ENCODE peak calls at places on chromosomes 1 and 21, in five cellular contexts. L, F, Y, C and W are unnamed samples.

GRCh38 chr21:37357691-37358090 is 8.9 kb upstream of the DYRK1A start:
- DNase-seq in L (no peak), F (no peak), Y (no peak), C (no peak), W (no peak)

GRCh38 chr1:11144563-11145256 is 44.4 kb upstream of the ANGPTL7 start:
- DNase-seq in L (no peak), F (no peak), Y (no peak), C (no peak), W (no peak)

GRCh38 chr1:9249534-9250335 is 15.2 kb downstream of the H6PD start:
- DNase-seq in L (peak; percentile 69), F (peak; percentile 69), Y (peak; percentile 37), C (peak; percentile 72), W (peak; percentile 34)

GRCh38 chr1:58580186-58580585 is 3.1 kb upstream of the TACSTD2 start:
- DNase-seq in L (no peak), F (no peak), Y (no peak), C (no peak), W (no peak)

GRCh38 chr1:100868364-100868995 is 26.2 kb downstream of the EXTL2 start:
- DNase-seq in L (no peak), F (no peak), Y (no peak), C (no peak), W (peak; percentile 44)

GRCh38 chr1:186142916-186143315 is 232.1 kb downstream of the TPR start:
- DNase-seq in L (no peak), F (no peak), Y (no peak), C (no peak), W (no peak)

GRCh38 chr1:204087181-204087892 is 14.4 kb downstream of the SOX13 start:
- DNase-seq in L (no peak), F (no peak), Y (no peak), C (no peak), W (no peak)

GRCh38 chr21:41812679-41813078 is 45.8 kb upstream of the RIPK4 start:
- DNase-seq in L (no peak), F (no peak), Y (no peak), C (no peak), W (no peak)

GRCh38 chr1:59452559-59452958 is 155.7 kb downstream of the FGGY start:
- DNase-seq in L (no peak), F (no peak), Y (no peak), C (no peak), W (no peak)

GRCh38 chr1:233730809-233731208 is 116.9 kb downstream of the KCNK1 start:
- DNase-seq in L (no peak), F (no peak), Y (no peak), C (no peak), W (no peak)

GRCh38 chr1:231172411-231172810 is 10.6 kb downstream of the TRIM67 start:
- DNase-seq in L (peak; percentile 55), F (no peak), Y (no peak), C (no peak), W (no peak)

GRCh38 chr1:201493757-201494617 is 12.9 kb downstream of the CSRP1 start:
- DNase-seq in L (peak; percentile 54), F (peak; percentile 71), Y (no peak), C (no peak), W (no peak)

GRCh38 chr1:217029311-217030157 is 306.3 kb upstream of the ESRRG start:
- DNase-seq in L (no peak), F (no peak), Y (no peak), C (peak; percentile 20), W (no peak)

GRCh38 chr1:49995734-49996133 is 28.0 kb downstream of the AGBL4 start:
- DNase-seq in L (no peak), F (no peak), Y (no peak), C (no peak), W (no peak)

GRCh38 chr1:93662481-93663190 is 19.0 kb downstream of the BCAR3 start:
- DNase-seq in L (no peak), F (no peak), Y (no peak), C (no peak), W (no peak)

GRCh38 chr1:41045740-41046139 is 24.2 kb upstream of the SLFNL1 start:
- DNase-seq in L (no peak), F (no peak), Y (no peak), C (peak; percentile 68), W (no peak)

GRCh38 chr1:198970919-198971318 is 332.1 kb downstream of the PTPRC start:
- DNase-seq in L (no peak), F (no peak), Y (no peak), C (no peak), W (no peak)

GRCh38 chr21:20997308-20997632 is 939 bp upstream of the NCAM2 start:
- DNase-seq in L (no peak), F (no peak), Y (no peak), C (no peak), W (no peak)

GRCh38 chr1:43101061-43101460 is 71.0 kb downstream of the EBNA1BP2 start:
- DNase-seq in L (peak; percentile 29), F (no peak), Y (no peak), C (no peak), W (no peak)

GRCh38 chr21:29289317-29289716 is 9.4 kb upstream of the BACH1 start:
- DNase-seq in L (no peak), F (no peak), Y (no peak), C (no peak), W (no peak)

GRCh38 chr1:226977973-226978344 is 37.9 kb downstream of the COQ8A start:
- DNase-seq in L (no peak), F (no peak), Y (no peak), C (no peak), W (no peak)

GRCh38 chr1:33280091-33280661 is 23.9 kb downstream of the ZNF362 start:
- DNase-seq in L (no peak), F (no peak), Y (no peak), C (no peak), W (no peak)

GRCh38 chr1:118947003-118947765 is 41.0 kb downstream of the TBX15 start:
- DNase-seq in L (no peak), F (no peak), Y (no peak), C (no peak), W (no peak)

GRCh38 chr1:52747450-52747849 is 21.2 kb downstream of the ZYG11B start:
- DNase-seq in L (no peak), F (no peak), Y (no peak), C (no peak), W (no peak)

GRCh38 chr1:170126691-170127090 is 19.1 kb upstream of the NTMT2 start:
- DNase-seq in L (no peak), F (no peak), Y (no peak), C (no peak), W (no peak)

GRCh38 chr1:20551945-20552727 is at the start of gene FAM43B:
- DNase-seq in L (peak; percentile 87), F (no peak), Y (peak; percentile 77), C (peak; percentile 24), W (no peak)

GRCh38 chr1:92310185-92310597 is 11.3 kb downstream of the RPAP2 start:
- DNase-seq in L (no peak), F (no peak), Y (peak; percentile 28), C (no peak), W (peak; percentile 43)

GRCh38 chr1:45843474-45843905 is 40.1 kb downstream of the MAST2 start:
- DNase-seq in L (no peak), F (no peak), Y (no peak), C (no peak), W (peak; percentile 61)

GRCh38 chr1:222749927-222750326 is 12.9 kb downstream of the FAM177B start:
- DNase-seq in L (no peak), F (no peak), Y (no peak), C (no peak), W (no peak)

GRCh38 chr21:46125846-46126301 is 28.0 kb downstream of the COL6A2 start:
- DNase-seq in L (no peak), F (peak; percentile 36), Y (no peak), C (no peak), W (no peak)

GRCh38 chr1:59947047-59947938 is 20.7 kb upstream of the CYP2J2 start:
- DNase-seq in L (no peak), F (peak; percentile 14), Y (peak; percentile 20), C (peak; percentile 63), W (peak; percentile 61)

GRCh38 chr1:3992103-3992556 is 92.1 kb upstream of the C1orf174 start:
- DNase-seq in L (no peak), F (no peak), Y (no peak), C (no peak), W (peak; percentile 48)

GRCh38 chr1:183355797-183356196 is 62.4 kb downstream of the NMNAT2 start:
- DNase-seq in L (no peak), F (no peak), Y (no peak), C (no peak), W (no peak)

GRCh38 chr1:206578115-206578935 is 33.9 kb downstream of the EIF2D start:
- DNase-seq in L (no peak), F (no peak), Y (no peak), C (no peak), W (no peak)
- H3K4me1 ChIP-seq in L (peaks cover 46% of the 10 kb centered on the region), F (no peaks in the 10 kb centered on the region), Y (no peaks in the 10 kb centered on the region), C (peaks cover 4% of the 10 kb centered on the region), W (peaks cover 25% of the 10 kb centered on the region)

GRCh38 chr1:160406131-160406968 is 6.0 kb downstream of the VANGL2 start:
- DNase-seq in L (no peak), F (no peak), Y (no peak), C (peak; percentile 46), W (no peak)
- H3K4me1 ChIP-seq in L (peaks cover 37% of the 10 kb centered on the region), F (peaks cover 7% of the 10 kb centered on the region), Y (peaks cover 19% of the 10 kb centered on the region), C (no peaks in the 10 kb centered on the region), W (peaks cover 12% of the 10 kb centered on the region)

DNA sequence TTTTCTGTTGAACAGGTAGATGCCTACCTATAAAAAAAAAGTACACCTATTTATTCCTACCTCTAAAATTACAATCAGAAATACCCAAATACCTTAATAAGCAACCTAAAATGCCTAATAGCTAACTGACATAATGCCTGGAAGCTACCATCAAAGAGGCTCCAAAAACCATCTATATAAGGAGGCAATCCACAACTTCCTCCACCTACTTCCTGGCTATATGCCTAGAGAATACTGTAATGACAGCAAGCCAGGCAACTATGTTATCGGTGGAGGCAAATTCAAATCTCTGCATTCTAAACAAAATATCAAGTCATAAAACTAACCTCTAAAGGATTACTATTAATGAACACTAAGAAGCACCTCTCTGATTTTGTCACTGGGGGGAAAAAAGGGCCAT is 10.1 kb downstream of the ZNF644 start:
- DNase-seq in L (no peak), F (no peak), Y (no peak), C (no peak), W (no peak)
- H3K4me1 ChIP-seq in L (peaks cover 80% of the 10 kb centered on the region), F (peaks cover 6% of the 10 kb centered on the region), Y (peaks cover 29% of the 10 kb centered on the region), C (peaks cover 15% of the 10 kb centered on the region), W (peaks cover 5% of the 10 kb centered on the region)

DNA sequence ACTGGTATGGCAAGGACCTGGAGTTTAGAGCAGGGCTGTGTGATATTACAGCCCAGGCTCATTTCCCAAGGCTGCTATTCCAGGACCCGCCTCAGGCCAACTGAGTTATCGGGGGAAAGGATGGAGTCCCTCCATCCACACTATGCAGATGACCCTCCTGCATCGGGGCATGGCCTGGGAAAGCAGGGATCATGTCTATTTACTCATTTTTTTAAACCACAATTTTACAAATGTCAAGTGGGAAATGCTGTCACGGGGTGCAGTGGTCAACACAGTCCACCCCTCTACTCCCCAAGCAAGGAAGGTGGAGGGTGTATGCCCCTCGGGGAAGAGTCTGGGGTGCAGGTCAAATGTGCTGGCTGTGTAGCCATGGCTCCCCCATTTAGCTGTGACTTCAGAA is 6.1 kb upstream of the CLEC20A start:
- DNase-seq in L (no peak), F (no peak), Y (no peak), C (no peak), W (no peak)
- H3K4me1 ChIP-seq in L (peaks cover 9% of the 10 kb centered on the region), F (no peaks in the 10 kb centered on the region), Y (no peaks in the 10 kb centered on the region), C (no peaks in the 10 kb centered on the region), W (no peaks in the 10 kb centered on the region)

GRCh38 chr1:224541901-224542610 is 74.1 kb upstream of the CNIH3 start:
- DNase-seq in L (no peak), F (no peak), Y (no peak), C (no peak), W (no peak)
- H3K4me1 ChIP-seq in L (no peaks in the 10 kb centered on the region), F (no peaks in the 10 kb centered on the region), Y (peaks cover 6% of the 10 kb centered on the region), C (no peaks in the 10 kb centered on the region), W (no peaks in the 10 kb centered on the region)